ENCODE peak calls at places on chromosomes 6 and 20, in eight cellular contexts. C is cardiac muscle cell, B is fibroblast of the aortic adventitia, E is AG10803, A is kidney, W is fibroblast of pulmonary artery, V is epithelial cell of esophagus, D is HL-60. X is an unnamed sample.

GRCh38 chr6:41966214-41966920 is 24.8 kb upstream of the CCND3 start:
- DNase-seq in C (no peak), B (peak), E (no peak), A (no peak), W (no peak), V (no peak), D (no peak), X (no peak)

GRCh38 chr20:18986895-18987580 is 173.5 kb downstream of the SCP2D1 start:
- DNase-seq in C (no peak), B (no peak), E (no peak), A (no peak), W (no peak), V (no peak), D (no peak), X (no peak)

GRCh38 chr6:117548797-117549301 is 53.5 kb downstream of the GOPC start:
- DNase-seq in C (peak), B (peak), E (peak), A (no peak), W (peak), V (peak), D (no peak), X (no peak)

GRCh38 chr6:18586133-18586532 is 199.0 kb downstream of the RNF144B start:
- DNase-seq in C (no peak), B (no peak), E (no peak), A (peak), W (no peak), V (no peak), D (no peak), X (no peak)

GRCh38 chr6:126535138-126535537 is 195.2 kb downstream of the CENPW start:
- DNase-seq in C (no peak), B (no peak), E (no peak), A (no peak), W (no peak), V (no peak), D (no peak), X (no peak)

GRCh38 chr6:490251-491037 is 98.9 kb downstream of the IRF4 start:
- DNase-seq in C (no peak), B (no peak), E (no peak), A (no peak), W (no peak), V (no peak), D (no peak), X (no peak)

GRCh38 chr20:37711987-37712961 is 18.4 kb downstream of the CTNNBL1 start:
- DNase-seq in C (no peak), B (no peak), E (no peak), A (no peak), W (no peak), V (no peak), D (no peak), X (no peak)

GRCh38 chr20:54112221-54112884 is 42.0 kb upstream of the BCAS1 start:
- DNase-seq in C (peak), B (peak), E (peak), A (no peak), W (peak), V (no peak), D (no peak), X (peak)

GRCh38 chr20:46308258-46309157 is at the start of gene CDH22:
- DNase-seq in C (peak), B (peak), E (peak), A (no peak), W (peak), V (peak), D (peak), X (peak)

GRCh38 chr6:31053873-31054272 is 43.6 kb downstream of the MUC22 start:
- DNase-seq in C (no peak), B (no peak), E (no peak), A (no peak), W (no peak), V (no peak), D (no peak), X (no peak)

GRCh38 chr6:1913572-1913971 is 303.9 kb downstream of the FOXC1 start:
- DNase-seq in C (no peak), B (no peak), E (no peak), A (no peak), W (no peak), V (no peak), D (no peak), X (no peak)

GRCh38 chr20:3068986-3069900 is 2.2 kb upstream of the OXT start:
- DNase-seq in C (no peak), B (no peak), E (peak), A (peak), W (no peak), V (no peak), D (peak), X (peak)

GRCh38 chr20:31549513-31549880 is 35.3 kb downstream of the HM13 start:
- DNase-seq in C (no peak), B (no peak), E (no peak), A (peak), W (no peak), V (peak), D (no peak), X (no peak)
- TF ChIP-seq CTCF in C (no peak), B (no peak), E (no peak), A (no peak), W (no peak), V (no peak), D (no peak), X (no peak)

DNA sequence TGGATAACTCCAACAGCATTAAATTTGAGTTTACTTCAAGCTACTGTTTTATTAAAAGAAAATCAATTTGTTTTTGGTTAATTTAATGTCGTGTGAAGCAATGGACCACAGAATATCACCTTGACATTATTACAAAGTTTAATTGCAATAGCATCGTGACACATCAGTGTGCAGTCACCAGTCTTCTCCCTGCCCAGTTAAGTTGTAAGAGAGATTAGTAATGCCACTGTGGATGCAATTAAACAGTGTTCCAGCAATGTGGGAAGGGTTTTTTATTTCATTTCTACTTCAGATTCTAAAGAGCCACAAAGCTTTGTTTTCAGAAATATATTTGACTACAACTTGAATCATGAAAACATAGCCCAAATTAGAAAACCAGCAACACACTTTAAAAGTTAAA is 128.7 kb downstream of the SYNE1 start:
- DNase-seq in C (no peak), B (no peak), E (no peak), A (no peak), W (no peak), V (no peak), D (no peak), X (no peak)
- H3K4me3 ChIP-seq in C (no peak), B (no peak), E (no peak), A (no peak), W (no peak), V (no peak), D (no peak), X (no peak)

DNA sequence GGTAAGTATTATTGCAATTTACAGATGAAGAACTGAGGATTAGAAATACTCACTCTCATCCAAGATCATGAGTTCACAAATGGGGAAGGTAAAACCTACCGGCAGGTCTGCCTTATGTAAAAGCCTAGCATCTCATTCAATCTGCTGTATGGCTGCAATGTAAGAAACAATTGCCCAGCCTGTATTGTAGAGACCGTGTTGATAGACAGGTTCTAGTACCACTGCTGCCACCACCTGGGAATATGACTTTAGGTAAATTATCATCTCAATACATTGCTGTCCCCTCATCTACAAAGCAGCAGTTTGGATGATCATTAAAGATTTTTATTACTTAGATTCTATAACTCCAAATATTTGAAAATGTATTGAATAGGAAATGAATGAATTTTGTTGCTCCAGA is 23.3 kb upstream of the ARHGAP18 start:
- DNase-seq in C (no peak), B (no peak), E (no peak), A (no peak), W (no peak), V (peak), D (no peak), X (no peak)
- TF ChIP-seq CTCF in C (no peak), B (no peak), E (no peak), A (no peak), W (no peak), V (no peak), D (no peak), X (no peak)

GRCh38 chr6:124964764-124965105 is 2.5 kb downstream of the RNF217 start:
- DNase-seq in C (no peak), B (no peak), E (peak), A (no peak), W (peak), V (peak), D (no peak), X (no peak)
- H3K4me3 ChIP-seq in C (peak), B (peak), E (peak), A (peak), W (peak), V (peak), D (no peak), X (peak)

GRCh38 chr20:44746367-44747165 is 901 bp downstream of the KCNK15 start:
- DNase-seq in C (no peak), B (no peak), E (no peak), A (peak), W (no peak), V (no peak), D (no peak), X (no peak)

GRCh38 chr20:44748005-44748370 is 2.3 kb downstream of the KCNK15 start:
- DNase-seq in C (no peak), B (peak), E (no peak), A (no peak), W (no peak), V (no peak), D (no peak), X (peak)

GRCh38 chr20:44752099-44752931 is 6.7 kb downstream of the KCNK15 start:
- DNase-seq in C (no peak), B (no peak), E (no peak), A (no peak), W (no peak), V (no peak), D (no peak), X (no peak)

GRCh38 chr20:44747166-44748004 is 1.7 kb downstream of the KCNK15 start:
- DNase-seq in C (peak), B (peak), E (peak), A (peak), W (peak), V (peak), D (peak), X (peak)

DNA sequence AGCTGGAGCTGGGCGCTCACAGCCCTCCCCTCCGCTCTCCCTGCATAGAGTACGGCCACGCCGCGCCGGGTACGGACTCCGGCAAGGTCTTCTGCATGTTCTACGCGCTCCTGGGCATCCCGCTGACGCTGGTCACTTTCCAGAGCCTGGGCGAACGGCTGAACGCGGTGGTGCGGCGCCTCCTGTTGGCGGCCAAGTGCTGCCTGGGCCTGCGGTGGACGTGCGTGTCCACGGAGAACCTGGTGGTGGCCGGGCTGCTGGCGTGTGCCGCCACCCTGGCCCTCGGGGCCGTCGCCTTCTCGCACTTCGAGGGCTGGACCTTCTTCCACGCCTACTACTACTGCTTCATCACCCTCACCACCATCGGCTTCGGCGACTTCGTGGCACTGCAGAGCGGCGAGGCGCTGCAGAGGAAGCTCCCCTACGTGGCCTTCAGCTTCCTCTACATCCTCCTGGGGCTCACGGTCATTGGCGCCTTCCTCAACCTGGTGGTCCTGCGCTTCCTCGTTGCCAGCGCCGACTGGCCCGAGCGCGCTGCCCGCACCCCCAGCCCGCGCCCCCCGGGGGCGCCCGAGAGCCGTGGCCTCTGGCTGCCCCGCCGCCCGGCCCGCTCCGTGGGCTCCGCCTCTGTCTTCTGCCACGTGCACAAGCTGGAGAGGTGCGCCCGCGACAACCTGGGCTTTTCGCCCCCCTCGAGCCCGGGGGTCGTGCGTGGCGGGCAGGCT is 4.6 kb downstream of the KCNK15 start:
- DNase-seq in C (no peak), B (no peak), E (no peak), A (no peak), W (no peak), V (no peak), D (no peak), X (no peak)
- TF ChIP-seq CTCF in C (peak), B (no peak), E (peak), A (no peak), W (no peak), V (no peak), D (no peak), X (no peak)

GRCh38 chr6:36684447-36684812 is 5.9 kb downstream of the CDKN1A start:
- DNase-seq in C (no peak), B (no peak), E (no peak), A (no peak), W (no peak), V (no peak), D (no peak), X (no peak)

GRCh38 chr6:36685926-36686667 is 7.6 kb downstream of the CDKN1A start:
- DNase-seq in C (no peak), B (no peak), E (no peak), A (no peak), W (no peak), V (no peak), D (peak), X (no peak)

GRCh38 chr6:36686668-36687513 is 8.4 kb downstream of the CDKN1A start:
- DNase-seq in C (no peak), B (no peak), E (peak), A (no peak), W (no peak), V (peak), D (no peak), X (no peak)

GRCh38 chr6:36683656-36684446 is 5.3 kb downstream of the CDKN1A start:
- DNase-seq in C (no peak), B (no peak), E (no peak), A (no peak), W (no peak), V (no peak), D (no peak), X (no peak)

DNA sequence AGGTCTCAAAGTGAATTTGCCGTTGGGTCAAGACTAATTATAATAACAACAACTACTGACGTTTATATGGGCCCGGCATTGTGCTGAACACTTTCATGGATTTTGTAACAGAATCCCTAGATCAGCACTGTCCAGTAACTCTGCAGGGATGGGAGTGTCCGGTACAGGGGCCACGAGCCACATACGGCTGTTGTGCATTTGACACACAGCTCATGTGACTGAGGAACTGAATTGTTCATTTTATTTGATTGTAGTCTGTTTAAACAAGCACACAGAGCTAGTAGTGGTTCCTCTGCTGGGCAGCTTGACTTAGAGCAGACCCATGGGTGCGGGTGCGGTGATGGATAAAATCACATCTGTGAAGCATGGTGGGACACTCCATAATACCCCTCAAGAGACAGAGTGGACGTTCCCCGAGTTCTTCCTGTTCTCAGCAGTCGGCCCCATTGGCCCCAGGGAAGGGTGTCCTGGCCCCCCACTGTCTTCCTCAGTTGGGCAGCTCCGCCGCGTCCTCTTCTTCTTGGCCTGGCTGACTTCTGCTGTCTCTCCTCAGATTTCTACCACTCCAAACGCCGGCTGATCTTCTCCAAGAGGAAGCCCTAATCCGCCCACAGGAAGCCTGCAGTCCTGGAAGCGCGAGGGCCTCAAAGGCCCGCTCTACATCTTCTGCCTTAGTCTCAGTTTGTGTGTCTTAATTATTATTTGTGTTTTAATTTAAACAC is 6.8 kb downstream of the CDKN1A start:
- DNase-seq in C (no peak), B (no peak), E (no peak), A (no peak), W (no peak), V (no peak), D (no peak), X (no peak)
- H3K4me3 ChIP-seq in C (no peak), B (no peak), E (no peak), A (no peak), W (no peak), V (no peak), D (no peak), X (no peak)

GRCh38 chr20:45291526-45291925 is 15.1 kb upstream of the RBPJL start:
- DNase-seq in C (no peak), B (no peak), E (no peak), A (no peak), W (no peak), V (no peak), D (no peak), X (no peak)

GRCh38 chr20:45294659-45295058 is 12.0 kb upstream of the RBPJL start:
- DNase-seq in C (no peak), B (no peak), E (no peak), A (no peak), W (no peak), V (no peak), D (no peak), X (no peak)

GRCh38 chr20:45294003-45294368 is 12.7 kb upstream of the RBPJL start:
- DNase-seq in C (no peak), B (no peak), E (no peak), A (no peak), W (no peak), V (no peak), D (no peak), X (no peak)

GRCh38 chr20:45292343-45292742 is 14.3 kb upstream of the RBPJL start:
- DNase-seq in C (no peak), B (no peak), E (no peak), A (no peak), W (no peak), V (no peak), D (no peak), X (no peak)

DNA sequence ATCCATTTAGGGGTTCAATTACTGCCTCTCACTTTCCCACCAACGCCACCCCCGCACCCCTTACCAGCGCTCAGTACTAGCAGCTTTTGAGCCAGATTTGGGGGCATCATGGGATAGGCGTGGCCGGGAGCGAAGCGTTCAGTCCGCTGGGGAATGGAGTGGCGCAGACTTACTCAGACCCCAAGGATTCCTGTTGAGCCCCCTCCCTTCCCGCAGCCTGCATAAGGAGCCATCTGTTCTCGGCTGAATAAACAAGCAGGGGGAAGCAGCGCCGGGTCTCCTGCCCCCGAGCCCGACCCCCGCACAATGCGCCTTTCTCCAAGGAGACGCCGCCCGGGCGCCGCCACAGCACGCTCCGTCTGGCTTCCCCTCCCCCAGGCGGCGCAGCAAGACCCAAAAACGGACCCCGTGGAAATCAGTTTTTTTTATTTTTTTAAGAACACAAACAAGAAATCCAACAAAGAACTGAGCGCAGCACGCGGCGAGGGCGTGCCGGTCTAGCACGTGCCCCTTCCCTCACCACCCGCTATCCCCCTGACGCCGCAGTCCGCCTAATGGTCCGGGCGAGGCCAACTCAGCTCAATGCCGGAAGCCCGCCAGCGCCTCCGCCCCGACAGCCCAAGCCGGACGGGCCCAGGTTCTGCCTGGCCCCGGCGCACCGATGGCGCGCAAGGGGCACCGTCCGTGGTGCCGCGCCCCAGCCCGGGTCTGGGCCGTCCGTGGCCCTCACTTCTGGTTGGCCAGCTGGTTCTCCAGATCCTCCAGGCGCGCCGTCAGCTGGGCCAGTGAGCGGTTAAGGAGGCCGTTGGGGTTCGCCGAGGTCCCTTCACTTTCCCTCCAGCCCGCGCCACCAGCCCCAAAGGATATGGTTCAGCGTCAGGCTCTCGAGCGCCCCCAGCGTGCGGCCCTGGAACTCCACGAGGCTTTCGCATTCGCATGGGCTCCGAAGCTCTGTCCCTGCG is 13.3 kb upstream of the RBPJL start:
- DNase-seq in C (peak), B (peak), E (peak), A (peak), W (peak), V (peak), D (peak), X (peak)
- TF ChIP-seq CTCF in C (peak), B (peak), E (peak), A (peak), W (peak), V (peak), D (peak), X (peak)

GRCh38 chr20:48648482-48649051 is 179.2 kb downstream of the PREX1 start:
- DNase-seq in C (no peak), B (no peak), E (no peak), A (no peak), W (no peak), V (peak), D (no peak), X (no peak)
- H3K4me3 ChIP-seq in C (no peak), B (no peak), E (no peak), A (no peak), W (no peak), V (no peak), D (no peak), X (no peak)

DNA sequence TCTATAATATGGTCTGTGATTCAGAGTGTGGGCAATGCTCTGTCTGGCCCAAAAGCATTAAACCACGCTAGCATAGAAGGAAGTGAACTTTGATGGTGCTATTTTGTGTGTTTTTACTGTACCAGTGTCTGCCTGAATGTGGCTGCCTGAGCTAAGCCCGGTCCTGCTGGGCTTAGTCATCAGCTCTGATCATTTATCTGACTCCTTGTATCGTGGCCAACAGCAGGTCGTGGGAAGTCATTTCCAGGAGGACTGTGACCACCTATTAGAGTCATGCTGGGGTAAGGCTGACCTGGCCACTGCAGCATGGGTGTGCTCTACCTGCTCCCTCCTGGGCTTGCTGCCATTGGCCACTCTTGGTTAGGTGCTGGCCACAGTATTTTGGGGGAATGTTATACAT is 239.1 kb upstream of the CEP162 start:
- DNase-seq in C (peak), B (peak), E (peak), A (no peak), W (peak), V (peak), D (no peak), X (peak)
- TF ChIP-seq CTCF in C (no peak), B (no peak), E (no peak), A (no peak), W (no peak), V (no peak), D (no peak), X (peak)